ENCODE peak calls at places on chromosomes 6 and 20, in nine cellular contexts. H is endothelial cell; N is cardiac fibroblast; X is CD8-positive, alpha-beta T cell; Q is tibial nerve; R is H1; P is fibroblast of lung; W is foreskin fibroblast; U is tibial artery. V is an unnamed sample.

GRCh38 chr20:36122931-36123288 is 31.6 kb upstream of the EPB41L1 start:
- DNase-seq in R (no peak), P (no peak), N (no peak), H (no peak), U (no peak), Q (no peak), X (no peak), W (no peak), V (no peak)

GRCh38 chr6:106360989-106361430 is 493 bp downstream of the CRYBG1 start:
- DNase-seq in W (no peak), Q (no peak), U (no peak), P (no peak), R (peak; percentile 7), N (no peak), H (peak; percentile 28), X (peak; percentile 11), V (no peak)

GRCh38 chr6:93784794-93785757 is 365.7 kb upstream of the EPHA7 start:
- DNase-seq in W (peak; percentile 91), X (no peak), R (no peak), U (no peak), N (peak; percentile 81), P (peak; percentile 73), H (no peak), Q (no peak), V (peak; percentile 2)

GRCh38 chr6:160132776-160133338 is 11.2 kb downstream of the SLC22A1 start:
- DNase-seq in N (no peak), U (no peak), Q (no peak), P (peak; percentile 30), R (no peak), H (no peak), W (no peak), X (no peak), V (no peak)

GRCh38 chr20:57388953-57389694 is 2.1 kb upstream of the RBM38 start:
- DNase-seq in U (peak; percentile 80), N (peak; percentile 79), H (peak; percentile 37), W (peak; percentile 57), Q (peak; percentile 68), X (peak; percentile 62), P (peak; percentile 67), R (no peak), V (no peak)

GRCh38 chr6:155549028-155549798 is 93.6 kb upstream of the NOX3 start:
- DNase-seq in X (no peak), U (no peak), R (no peak), N (no peak), Q (no peak), H (no peak), W (no peak), P (no peak), V (no peak)

GRCh38 chr6:163349001-163349680 is 65.4 kb upstream of the QKI start:
- DNase-seq in P (peak; percentile 33), W (no peak), X (no peak), N (no peak), H (no peak), U (no peak), Q (peak; percentile 45), R (no peak), V (no peak)

GRCh38 chr20:17972121-17972520 is 3.3 kb downstream of the MGME1 start:
- DNase-seq in W (no peak), Q (no peak), P (no peak), H (no peak), R (no peak), U (no peak), N (no peak), X (no peak), V (no peak)

GRCh38 chr6:34521463-34522288 is 34.5 kb downstream of the SPDEF start:
- DNase-seq in R (no peak), U (no peak), P (no peak), N (no peak), H (no peak), W (no peak), X (no peak), Q (no peak), V (no peak)

GRCh38 chr20:503048-503737 is 40.4 kb downstream of the CSNK2A1 start:
- DNase-seq in P (no peak), W (no peak), N (no peak), R (no peak), X (no peak), U (no peak), H (no peak), Q (no peak), V (no peak)

GRCh38 chr6:167745660-167746376 is 80.9 kb upstream of the AFDN start:
- DNase-seq in H (no peak), Q (no peak), N (no peak), P (no peak), R (no peak), W (no peak), X (no peak), U (peak; percentile 67), V (no peak)

GRCh38 chr6:166025149-166025898 is 142.3 kb downstream of the TBXT start:
- DNase-seq in X (no peak), H (no peak), W (no peak), N (peak; percentile 78), U (no peak), P (peak; percentile 93), R (no peak), Q (no peak), V (no peak)

GRCh38 chr20:57734754-57735153 is 24.9 kb upstream of the PMEPA1 start:
- DNase-seq in U (no peak), Q (no peak), N (no peak), X (no peak), H (no peak), P (no peak), W (no peak), R (no peak), V (no peak)

GRCh38 chr6:16737926-16738325 is 23.3 kb downstream of the ATXN1 start:
- DNase-seq in W (no peak), U (no peak), N (no peak), H (no peak), Q (no peak), X (no peak), R (no peak), P (peak; percentile 52), V (no peak)

GRCh38 chr6:134574491-134574890 is 256.6 kb upstream of the SGK1 start:
- DNase-seq in H (no peak), R (no peak), Q (no peak), W (no peak), U (no peak), P (no peak), X (no peak), N (no peak), V (no peak)

GRCh38 chr6:134577998-134578397 is 260.1 kb upstream of the SGK1 start:
- DNase-seq in H (no peak), P (peak; percentile 25), W (peak; percentile 35), X (no peak), Q (no peak), N (peak; percentile 20), U (no peak), R (no peak), V (no peak)
- TF ChIP-seq CTCF in H (no peak), P (no peak), W (peak; percentile 2), X (no peak), Q (no peak), N (peak; percentile 25), U (no peak), R (peak; percentile 32), V (no peak)

DNA sequence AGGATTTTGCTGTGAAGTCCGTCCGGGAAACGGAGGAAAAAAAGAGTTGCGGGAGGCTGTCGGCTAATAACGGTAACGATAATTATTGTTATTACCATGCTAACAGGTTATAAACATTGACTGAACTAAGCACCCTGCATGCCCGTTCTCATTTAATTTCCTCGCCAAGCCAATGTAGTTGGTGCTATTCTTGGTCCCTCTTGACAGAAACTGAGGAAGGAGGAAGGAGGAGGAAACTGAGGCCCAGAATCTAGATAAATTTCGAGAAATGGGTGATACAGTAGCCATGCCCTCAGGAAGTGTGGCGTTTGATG is 417 bp downstream of the TPX2 start:
- DNase-seq in H (no peak), W (no peak), R (no peak), N (no peak), P (no peak), Q (no peak), X (no peak), U (no peak), V (no peak)
- TF ChIP-seq CTCF in H (no peak), W (no peak), R (no peak), N (no peak), P (no peak), Q (no peak), X (no peak), U (no peak), V (no peak)

GRCh38 chr6:19320066-19320465 is 517.1 kb upstream of the ID4 start:
- DNase-seq in R (no peak), Q (no peak), U (no peak), N (no peak), H (no peak), P (no peak), X (no peak), W (no peak), V (no peak)

GRCh38 chr6:19327246-19327645 is 509.9 kb upstream of the ID4 start:
- DNase-seq in H (no peak), N (peak; percentile 39), X (no peak), R (no peak), W (no peak), Q (no peak), P (peak; percentile 69), U (no peak), V (no peak)

GRCh38 chr6:19319005-19319404 is 518.2 kb upstream of the ID4 start:
- DNase-seq in X (no peak), W (no peak), Q (no peak), U (no peak), H (no peak), R (no peak), P (no peak), N (no peak), V (no peak)

GRCh38 chr6:19325335-19325789 is 511.8 kb upstream of the ID4 start:
- DNase-seq in N (no peak), P (peak; percentile 8), R (no peak), H (no peak), W (no peak), X (no peak), Q (no peak), U (no peak), V (no peak)

GRCh38 chr6:19322691-19323470 is 514.3 kb upstream of the ID4 start:
- DNase-seq in P (peak; percentile 90), X (no peak), W (no peak), H (no peak), U (no peak), N (peak; percentile 55), R (no peak), Q (no peak), V (no peak)
- TF ChIP-seq CTCF in P (peak; percentile 2), X (no peak), W (no peak), H (no peak), U (no peak), N (no peak), R (no peak), Q (no peak), V (no peak)

GRCh38 chr6:114327074-114327473 is 15.7 kb downstream of the HS3ST5 start:
- DNase-seq in P (no peak), H (no peak), X (no peak), W (no peak), R (no peak), N (no peak), U (no peak), Q (no peak), V (no peak)
- TF ChIP-seq CTCF in P (no peak), H (peak; percentile 14), X (no peak), W (no peak), R (peak; percentile 22), N (no peak), U (no peak), Q (no peak), V (no peak)